ENCODE peak calls at places on chromosomes 6 and 20, in seven cellular contexts. V, O, R, M, A, H and I are unnamed samples.

GRCh38 chr6:106194949-106195919 is 109.1 kb downstream of the PRDM1 start:
- DNase-seq in V (no peak), O (no peak), R (no peak), M (no peak), A (no peak), H (no peak), I (no peak)

GRCh38 chr6:11771473-11772048 is 7.0 kb downstream of the ADTRP start:
- DNase-seq in V (no peak), O (no peak), R (no peak), M (no peak), A (no peak), H (no peak), I (no peak)

GRCh38 chr20:37821691-37822655 is 81.0 kb upstream of the VSTM2L start:
- DNase-seq in V (no peak), O (no peak), R (no peak), M (no peak), A (no peak), H (no peak), I (no peak)

GRCh38 chr6:21664263-21665081 is 70.9 kb downstream of the SOX4 start:
- DNase-seq in V (no peak), O (peak; percentile 69), R (peak; percentile 53), M (no peak), A (no peak), H (no peak), I (no peak)

GRCh38 chr6:4852938-4853337 is 76.7 kb downstream of the CDYL start:
- DNase-seq in V (no peak), O (no peak), R (no peak), M (no peak), A (no peak), H (no peak), I (no peak)

GRCh38 chr6:157089258-157089657 is 234.1 kb downstream of the TMEM242 start:
- DNase-seq in V (no peak), O (no peak), R (no peak), M (no peak), A (no peak), H (no peak), I (no peak)

GRCh38 chr6:104218132-104218531 is 641.6 kb downstream of the HACE1 start:
- DNase-seq in V (no peak), O (no peak), R (no peak), M (no peak), A (no peak), H (no peak), I (no peak)

GRCh38 chr6:4776493-4776966 is 326 bp downstream of the CDYL start:
- DNase-seq in V (peak; percentile 55), O (peak; percentile 89), R (peak; percentile 77), M (no peak), A (no peak), H (peak; percentile 17), I (peak; percentile 50)

GRCh38 chr6:142902636-142903053 is 42.3 kb downstream of the HIVEP2 start:
- DNase-seq in V (no peak), O (no peak), R (peak; percentile 62), M (peak; percentile 44), A (no peak), H (peak; percentile 50), I (no peak)

GRCh38 chr6:1426416-1426815 is 37.0 kb downstream of the FOXF2 start:
- DNase-seq in V (no peak), O (peak; percentile 22), R (no peak), M (no peak), A (no peak), H (no peak), I (no peak)

GRCh38 chr6:43747734-43748133 is 22.3 kb upstream of the VEGFA start:
- DNase-seq in V (no peak), O (no peak), R (no peak), M (no peak), A (no peak), H (no peak), I (no peak)

GRCh38 chr6:49070411-49070810 is 392.6 kb downstream of the MMUT start:
- DNase-seq in V (no peak), O (no peak), R (no peak), M (no peak), A (no peak), H (no peak), I (no peak)

GRCh38 chr20:6362245-6362644 is 239.4 kb upstream of the FERMT1 start:
- DNase-seq in V (no peak), O (no peak), R (no peak), M (no peak), A (no peak), H (no peak), I (no peak)

GRCh38 chr6:6052216-6052615 is 45.5 kb upstream of the NRN1 start:
- DNase-seq in V (no peak), O (no peak), R (no peak), M (no peak), A (no peak), H (no peak), I (no peak)

GRCh38 chr6:147078602-147079001 is 125.6 kb upstream of the STXBP5 start:
- DNase-seq in V (no peak), O (no peak), R (no peak), M (no peak), A (no peak), H (no peak), I (peak; percentile 5)

GRCh38 chr20:10419550-10420133 is 14.4 kb downstream of the MKKS start:
- DNase-seq in V (no peak), O (no peak), R (no peak), M (no peak), A (no peak), H (no peak), I (no peak)

GRCh38 chr6:118551063-118551672 is 3.1 kb downstream of the PLN start:
- DNase-seq in V (peak; percentile 24), O (peak; percentile 36), R (no peak), M (no peak), A (peak; percentile 15), H (no peak), I (peak; percentile 71)

GRCh38 chr6:90003941-90004340 is 109.7 kb downstream of the GJA10 start:
- DNase-seq in V (no peak), O (no peak), R (no peak), M (no peak), A (no peak), H (no peak), I (no peak)

GRCh38 chr20:40255368-40255767 is 433.7 kb downstream of the MAFB start:
- DNase-seq in V (no peak), O (no peak), R (no peak), M (no peak), A (no peak), H (no peak), I (no peak)

GRCh38 chr6:50689210-50689609 is 24.1 kb upstream of the TFAP2D start:
- DNase-seq in V (no peak), O (no peak), R (no peak), M (no peak), A (no peak), H (no peak), I (no peak)

GRCh38 chr6:145670306-145670705 is 65.0 kb downstream of the EPM2A start:
- DNase-seq in V (no peak), O (no peak), R (no peak), M (no peak), A (no peak), H (no peak), I (no peak)

GRCh38 chr6:140816696-140817095 is 1316.0 kb upstream of the GJE1 start:
- DNase-seq in V (no peak), O (no peak), R (no peak), M (no peak), A (no peak), H (no peak), I (no peak)

GRCh38 chr20:63290677-63291472 is 2.1 kb upstream of the COL20A1 start:
- DNase-seq in V (peak; percentile 87), O (peak; percentile 95), R (no peak), M (peak; percentile 46), A (no peak), H (peak; percentile 52), I (peak; percentile 88)

GRCh38 chr20:34316191-34316814 is 13.1 kb upstream of the AHCY start:
- DNase-seq in V (no peak), O (no peak), R (peak; percentile 24), M (no peak), A (no peak), H (no peak), I (no peak)

GRCh38 chr20:4820833-4821518 is 99.3 kb downstream of the PRND start:
- DNase-seq in V (no peak), O (peak; percentile 50), R (no peak), M (no peak), A (peak; percentile 67), H (no peak), I (no peak)

GRCh38 chr20:62776692-62777527 is 19.4 kb upstream of the MRGBP start:
- DNase-seq in V (peak; percentile 61), O (peak; percentile 75), R (no peak), M (no peak), A (peak; percentile 42), H (peak; percentile 38), I (peak; percentile 85)

GRCh38 chr6:166673309-166673708 is 46.3 kb upstream of the RPS6KA2 start:
- DNase-seq in V (no peak), O (no peak), R (no peak), M (no peak), A (no peak), H (no peak), I (peak; percentile 60)

GRCh38 chr6:130150906-130151305 is 71.8 kb downstream of the SAMD3 start:
- DNase-seq in V (no peak), O (peak; percentile 69), R (no peak), M (no peak), A (no peak), H (no peak), I (peak; percentile 10)

GRCh38 chr20:23206995-23207394 is 120.9 kb upstream of the CD93 start:
- DNase-seq in V (no peak), O (no peak), R (no peak), M (no peak), A (no peak), H (no peak), I (no peak)

GRCh38 chr6:166572370-166573261 is 13.9 kb downstream of the RAMACL start:
- DNase-seq in V (no peak), O (no peak), R (peak; percentile 63), M (no peak), A (no peak), H (no peak), I (no peak)

GRCh38 chr20:61885759-61886715 is 179.6 kb downstream of the TAF4 start:
- DNase-seq in V (no peak), O (no peak), R (no peak), M (no peak), A (no peak), H (no peak), I (peak; percentile 81)